ENCODE peak calls at places on chromosomes 11 and 22, in nine cellular contexts. O is astrocyte of the cerebellum, X is NCI-H1436, U is iPS DF 19.7, V is aorta, I is omental fat pad, K is HFFc6, W is neural progenitor cell, Q is T-helper 9 cell. F is an unnamed sample.

GRCh38 chr11:88814076-88814475 is 251.7 kb downstream of the GRM5 start:
- DNase-seq in O (no peak), X (no peak), U (no peak), V (no peak), I (no peak), K (no peak), W (no peak), Q (no peak), F (no peak)

GRCh38 chr22:24063361-24063760 is 52.3 kb downstream of the CABIN1 start:
- DNase-seq in O (no peak), X (no peak), U (no peak), V (no peak), I (no peak), K (no peak), W (no peak), Q (no peak), F (no peak)

GRCh38 chr11:14184548-14184947 is 174.4 kb downstream of the RRAS2 start:
- DNase-seq in O (no peak), X (no peak), U (no peak), V (no peak), I (no peak), K (no peak), W (no peak), Q (no peak), F (no peak)

GRCh38 chr11:119481667-119482400 is 58.9 kb upstream of the THY1 start:
- DNase-seq in O (no peak), X (no peak), U (no peak), V (no peak), I (peak), K (no peak), W (no peak), Q (no peak), F (no peak)

GRCh38 chr11:29641201-29641600 is 375.6 kb downstream of the KCNA4 start:
- DNase-seq in O (no peak), X (no peak), U (no peak), V (no peak), I (no peak), K (no peak), W (no peak), Q (no peak), F (peak)

GRCh38 chr11:92122561-92122960 is 102.1 kb upstream of the FAT3 start:
- DNase-seq in O (no peak), X (no peak), U (no peak), V (no peak), I (no peak), K (no peak), W (no peak), Q (no peak), F (no peak)

GRCh38 chr11:113681282-113681681 is 24.8 kb downstream of the TMPRSS5 start:
- DNase-seq in O (no peak), X (no peak), U (no peak), V (no peak), I (no peak), K (no peak), W (no peak), Q (no peak), F (no peak)

GRCh38 chr11:65380460-65381126 is 1.9 kb downstream of the SLC25A45 start:
- DNase-seq in O (no peak), X (no peak), U (no peak), V (no peak), I (no peak), K (no peak), W (no peak), Q (no peak), F (no peak)

GRCh38 chr11:17739945-17740338 is 5.4 kb downstream of the KCNC1 start:
- DNase-seq in O (no peak), X (no peak), U (no peak), V (peak), I (no peak), K (no peak), W (no peak), Q (no peak), F (no peak)

GRCh38 chr22:39748877-39749276 is 144.7 kb downstream of the ENTHD1 start:
- DNase-seq in O (peak), X (peak), U (no peak), V (no peak), I (no peak), K (peak), W (no peak), Q (no peak), F (peak)

GRCh38 chr11:121566279-121567168 is 113.8 kb upstream of the SORL1-AS1 start:
- DNase-seq in O (no peak), X (no peak), U (no peak), V (no peak), I (no peak), K (no peak), W (no peak), Q (no peak), F (no peak)

GRCh38 chr11:30107899-30108298 is 91.1 kb upstream of the KCNA4 start:
- DNase-seq in O (peak), X (no peak), U (no peak), V (no peak), I (no peak), K (peak), W (no peak), Q (no peak), F (peak)

GRCh38 chr22:20864186-20864908 is 5.5 kb downstream of the SNAP29 start:
- DNase-seq in O (no peak), X (no peak), U (no peak), V (peak), I (no peak), K (no peak), W (no peak), Q (no peak), F (no peak)

GRCh38 chr11:117415358-117415896 is 87.8 kb downstream of the CEP164 start:
- DNase-seq in O (no peak), X (no peak), U (no peak), V (peak), I (no peak), K (no peak), W (no peak), Q (no peak), F (no peak)

GRCh38 chr22:50625568-50626313 is 2.2 kb downstream of the ARSA start:
- DNase-seq in O (no peak), X (no peak), U (no peak), V (peak), I (no peak), K (no peak), W (peak), Q (no peak), F (no peak)

GRCh38 chr11:108994887-108995286 is 330.0 kb downstream of the DDX10 start:
- DNase-seq in O (no peak), X (no peak), U (no peak), V (no peak), I (no peak), K (no peak), W (no peak), Q (no peak), F (no peak)

GRCh38 chr11:12148466-12148865 is 38.1 kb downstream of the MICAL2 start:
- DNase-seq in O (no peak), X (no peak), U (no peak), V (no peak), I (no peak), K (no peak), W (no peak), Q (no peak), F (no peak)

GRCh38 chr11:33480636-33481035 is 220.0 kb downstream of the C11orf91 start:
- DNase-seq in O (no peak), X (no peak), U (no peak), V (no peak), I (no peak), K (no peak), W (no peak), Q (no peak), F (no peak)

GRCh38 chr11:15841898-15842297 is 514.4 kb downstream of the SOX6 start:
- DNase-seq in O (no peak), X (no peak), U (no peak), V (no peak), I (no peak), K (no peak), W (no peak), Q (no peak), F (no peak)

GRCh38 chr11:58028687-58029411 is 1.9 kb upstream of the OR6Q1 start:
- DNase-seq in O (no peak), X (no peak), U (no peak), V (no peak), I (no peak), K (no peak), W (no peak), Q (no peak), F (no peak)

GRCh38 chr11:995058-995751 is 41.3 kb downstream of the MUC6 start:
- DNase-seq in O (no peak), X (no peak), U (no peak), V (no peak), I (no peak), K (no peak), W (no peak), Q (no peak), F (no peak)

GRCh38 chr22:46054091-46054877 is 77.3 kb upstream of the WNT7B start:
- DNase-seq in O (no peak), X (peak), U (no peak), V (peak), I (peak), K (peak), W (no peak), Q (no peak), F (peak)

GRCh38 chr22:23065069-23065451 is 5.3 kb upstream of the GNAZ start:
- DNase-seq in O (no peak), X (peak), U (no peak), V (peak), I (no peak), K (no peak), W (no peak), Q (no peak), F (no peak)

GRCh38 chr22:48739348-48740085 is 1088.2 kb downstream of the BRD1 start:
- DNase-seq in O (no peak), X (no peak), U (no peak), V (peak), I (no peak), K (no peak), W (no peak), Q (no peak), F (no peak)

GRCh38 chr22:17727244-17727892 is 46.9 kb downstream of the BID start:
- DNase-seq in O (no peak), X (no peak), U (no peak), V (no peak), I (no peak), K (no peak), W (no peak), Q (no peak), F (no peak)

GRCh38 chr11:68264741-68265540 is 6.8 kb downstream of the C11orf24 start:
- DNase-seq in O (no peak), X (no peak), U (no peak), V (no peak), I (no peak), K (no peak), W (no peak), Q (no peak), F (no peak)